ENCODE peak calls at places on chromosome 21, in four cellular contexts. Z, D, W and G are unnamed samples.

GRCh38 chr21:34801519-34802132 is 132.8 kb downstream of the CLIC6 start:
- DNase-seq in W (no peak), Z (no peak), D (no peak), G (no peak)

GRCh38 chr21:26946744-26947446 is 20.0 kb downstream of the ADAMTS5 start:
- DNase-seq in Z (no peak), D (no peak), W (no peak), G (no peak)

GRCh38 chr21:21163904-21164303 is 165.7 kb downstream of the NCAM2 start:
- DNase-seq in W (peak), Z (peak), D (peak), G (no peak)

GRCh38 chr21:23003951-23004350 is 2005.7 kb downstream of the NCAM2 start:
- DNase-seq in D (no peak), W (no peak), Z (no peak), G (no peak)

GRCh38 chr21:42557420-42557819 is 43.8 kb downstream of the SLC37A1 start:
- DNase-seq in Z (no peak), D (no peak), W (no peak), G (no peak)

GRCh38 chr21:31293986-31294385 is 50.1 kb downstream of the TIAM1 start:
- DNase-seq in Z (no peak), W (peak), D (peak), G (no peak)

GRCh38 chr21:16007933-16008332 is 278.2 kb downstream of the USP25 start:
- DNase-seq in W (peak), D (no peak), Z (no peak), G (no peak)

GRCh38 chr21:41684381-41685245 is 82.2 kb downstream of the RIPK4 start:
- DNase-seq in Z (no peak), W (peak), D (peak), G (no peak)

GRCh38 chr21:35051287-35051818 is 2.3 kb upstream of the RUNX1 start:
- DNase-seq in W (peak), D (peak), Z (peak), G (no peak)

GRCh38 chr21:42980959-42981523 is 6.7 kb downstream of the PKNOX1 start:
- DNase-seq in W (no peak), D (no peak), Z (no peak), G (no peak)

GRCh38 chr21:43968410-43969114 is 43.5 kb upstream of the TRAPPC10 start:
- DNase-seq in W (no peak), Z (no peak), D (no peak), G (no peak)

GRCh38 chr21:41993744-41994143 is 16.4 kb downstream of the ZBTB21 start:
- DNase-seq in W (peak), Z (no peak), D (no peak), G (no peak)

GRCh38 chr21:26736449-26736848 is 108.8 kb downstream of the ADAMTS1 start:
- DNase-seq in Z (no peak), D (no peak), W (no peak), G (no peak)

GRCh38 chr21:20971296-20971921 is 26.8 kb upstream of the NCAM2 start:
- DNase-seq in W (peak), D (peak), Z (no peak), G (peak)

GRCh38 chr21:41778974-41779600 is 12.2 kb upstream of the RIPK4 start:
- DNase-seq in Z (no peak), W (no peak), D (no peak), G (no peak)

GRCh38 chr21:24486973-24487372 is 1120.3 kb downstream of the MRPL39 start:
- DNase-seq in Z (no peak), W (no peak), D (no peak), G (no peak)

GRCh38 chr21:29382029-29382654 is 83.4 kb downstream of the BACH1 start:
- DNase-seq in Z (no peak), W (peak), D (peak), G (no peak)

GRCh38 chr21:43827015-43827611 is 37.7 kb downstream of the RRP1 start:
- DNase-seq in W (peak), D (peak), Z (no peak), G (no peak)

GRCh38 chr21:42089093-42089631 is 18.0 kb downstream of the UMODL1 start:
- DNase-seq in D (no peak), W (no peak), Z (no peak), G (no peak)

GRCh38 chr21:26813426-26813998 is 31.7 kb downstream of the ADAMTS1 start:
- DNase-seq in W (no peak), Z (no peak), D (no peak), G (no peak)

GRCh38 chr21:29436143-29436542 is 137.4 kb downstream of the BACH1 start:
- DNase-seq in W (no peak), Z (no peak), D (no peak), G (no peak)

GRCh38 chr21:28308516-28308915 is 684.2 kb downstream of the LTN1 start:
- DNase-seq in Z (no peak), W (peak), D (no peak), G (no peak)

GRCh38 chr21:19998450-19998849 is 999.8 kb upstream of the NCAM2 start:
- DNase-seq in D (no peak), Z (no peak), W (no peak), G (no peak)

GRCh38 chr21:28016571-28016970 is 976.1 kb downstream of the LTN1 start:
- DNase-seq in D (no peak), Z (no peak), W (peak), G (no peak)

GRCh38 chr21:43341349-43342163 is 85.4 kb downstream of the SIK1 start:
- DNase-seq in Z (no peak), D (peak), W (peak), G (no peak)

GRCh38 chr21:43771698-43772367 is 4.3 kb downstream of the CSTB start:
- DNase-seq in D (no peak), W (no peak), Z (no peak), G (no peak)

GRCh38 chr21:42845296-42845965 is 33.9 kb downstream of the WDR4 start:
- DNase-seq in W (no peak), D (no peak), Z (no peak), G (no peak)

GRCh38 chr21:43590220-43590619 is 69.1 kb downstream of the HSF2BP start:
- DNase-seq in W (no peak), Z (no peak), D (no peak), G (no peak)

DNA sequence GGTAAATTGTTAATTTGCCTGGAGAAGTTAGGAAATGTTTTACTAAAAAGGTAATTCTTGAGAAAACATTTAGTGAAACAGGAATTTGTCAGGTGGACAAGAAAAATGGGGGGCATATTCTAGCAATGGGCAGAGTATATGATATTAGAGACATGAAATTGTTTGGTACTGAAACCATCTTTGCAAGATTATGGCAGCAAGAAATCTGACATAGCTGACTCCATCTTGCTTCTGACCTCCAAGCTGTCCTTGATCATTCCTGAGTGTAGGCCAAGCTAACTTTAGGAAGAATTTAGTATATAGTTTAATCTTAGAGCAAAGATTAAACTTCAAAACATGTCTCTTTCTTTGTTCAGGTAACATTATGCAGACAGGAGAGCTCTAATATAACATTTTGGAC is 14.0 kb upstream of the SAMSN1 start:
- DNase-seq in D (no peak), Z (no peak), W (no peak), G (no peak)
- H3K27ac ChIP-seq in D (no peak), Z (no peak), W (no peak), G (no peak)

GRCh38 chr21:25513810-25514209 is 93.5 kb downstream of the MRPL39 start:
- DNase-seq in Z (no peak), W (no peak), D (no peak), G (no peak)
- H3K27ac ChIP-seq in Z (no peak), W (no peak), D (no peak), G (no peak)

DNA sequence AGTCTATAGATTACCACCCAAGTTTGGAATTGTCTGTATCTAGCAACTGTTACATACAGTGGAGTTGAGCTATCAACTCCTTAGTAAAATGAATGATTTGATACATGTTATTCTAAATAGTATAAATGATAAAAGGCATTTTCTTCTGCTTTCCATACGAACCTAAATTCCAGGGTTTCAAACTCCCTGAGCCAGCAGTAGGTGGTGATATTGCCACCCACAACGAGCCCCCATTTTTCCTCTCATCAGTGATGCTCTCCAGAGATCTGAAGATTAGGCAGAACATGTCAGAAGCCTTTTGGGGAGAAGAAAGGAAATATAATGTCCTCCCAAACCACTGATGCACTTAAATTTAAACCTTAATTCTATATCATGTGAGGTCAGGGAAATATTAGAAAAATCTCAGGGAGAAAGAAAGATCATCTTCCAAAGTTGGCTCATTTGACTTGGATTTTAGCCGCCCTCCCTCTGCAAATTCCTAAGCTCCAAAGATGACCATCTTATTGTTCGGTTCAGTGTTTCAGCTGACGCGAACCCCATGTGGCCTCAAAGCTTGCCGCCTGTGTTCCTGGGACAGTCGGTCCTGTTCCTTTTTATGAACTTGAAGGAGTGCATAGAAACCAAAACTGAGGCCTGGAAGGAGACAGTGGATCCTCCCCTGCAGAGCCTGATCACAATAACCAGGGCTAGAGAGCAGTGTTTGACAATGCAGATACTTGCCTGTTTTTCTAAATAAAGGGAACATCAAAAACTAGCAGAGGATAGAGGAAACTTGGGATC is 2.3 kb downstream of the EVA1C start:
- DNase-seq in D (no peak), W (peak), Z (no peak), G (no peak)
- H3K27ac ChIP-seq in D (no peak), W (no peak), Z (no peak), G (peak)

GRCh38 chr21:45982256-45982757 is 737 bp downstream of the COL6A1 start:
- DNase-seq in Z (no peak), D (peak), W (no peak), G (no peak)
- H3K27ac ChIP-seq in Z (no peak), D (no peak), W (peak), G (peak)

DNA sequence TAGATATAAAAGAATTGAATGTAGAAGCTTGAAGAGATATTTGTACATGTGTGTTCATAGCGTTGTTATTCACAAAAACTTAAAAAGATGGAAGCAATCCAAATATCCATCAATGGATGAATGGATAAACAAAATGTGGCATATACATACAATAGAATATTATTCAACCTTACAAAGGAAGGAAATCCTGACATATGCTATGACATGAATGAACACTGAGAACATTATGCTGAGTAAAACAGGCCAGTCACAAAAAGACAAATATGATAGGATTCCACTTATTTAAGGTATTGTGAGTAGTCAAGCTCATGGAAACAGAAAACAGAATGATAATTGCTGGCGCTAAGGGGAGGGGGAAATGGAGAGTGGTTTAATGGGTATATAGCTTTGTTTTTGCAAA is 47.0 kb upstream of the DYRK1A start:
- DNase-seq in W (no peak), D (no peak), Z (no peak), G (no peak)
- H3K27ac ChIP-seq in W (no peak), D (no peak), Z (no peak), G (no peak)

GRCh38 chr21:33308586-33309490 is 15.9 kb upstream of the IFNAR1 start:
- DNase-seq in W (peak), Z (no peak), D (no peak), G (no peak)
- H3K27ac ChIP-seq in W (no peak), Z (no peak), D (no peak), G (no peak)

DNA sequence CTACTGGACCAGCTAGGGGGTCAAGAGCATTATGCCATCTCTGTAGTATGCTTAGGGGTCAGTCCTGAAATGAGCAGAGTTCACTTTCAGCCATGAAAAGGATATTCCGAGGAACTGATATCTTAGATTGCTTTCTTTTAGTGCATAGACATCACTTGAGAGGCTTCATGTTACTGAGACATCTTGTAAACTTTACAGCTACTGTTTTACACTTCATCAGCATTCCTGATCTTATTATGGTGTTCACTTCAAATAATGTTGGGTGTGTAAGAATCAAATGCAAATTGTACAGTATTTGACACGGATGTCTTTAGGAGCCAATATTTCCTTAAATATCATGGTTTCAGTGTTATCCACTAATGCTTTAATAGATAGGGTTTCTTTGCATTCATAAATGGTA is 22.4 kb upstream of the CLDN14 start:
- DNase-seq in D (no peak), Z (no peak), W (no peak), G (no peak)
- H3K27ac ChIP-seq in D (no peak), Z (no peak), W (no peak), G (no peak)

DNA sequence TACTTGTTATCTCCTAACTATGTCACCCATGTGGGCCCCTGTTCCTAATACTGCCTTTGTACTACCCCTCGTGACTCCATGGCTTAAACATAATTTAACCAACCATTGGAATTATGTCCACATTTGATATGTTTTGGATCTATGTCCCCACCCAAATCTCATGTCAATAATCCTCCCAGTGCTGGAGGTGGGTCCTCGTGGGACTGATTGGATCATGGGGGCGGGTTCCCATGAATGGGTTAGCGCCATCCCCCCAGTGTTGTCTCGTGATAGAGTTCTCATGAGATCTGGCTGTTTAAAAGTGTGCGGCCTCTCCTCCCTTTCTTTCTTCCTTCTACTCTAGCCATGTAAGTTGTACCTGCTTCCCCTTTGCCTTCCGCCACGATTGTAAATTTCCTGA is 9.8 kb downstream of the CBR1 start:
- DNase-seq in D (no peak), W (no peak), Z (no peak), G (no peak)
- H3K27ac ChIP-seq in D (no peak), W (no peak), Z (no peak), G (peak)

GRCh38 chr21:45011426-45011825 is 63.0 kb upstream of the ADARB1 start:
- DNase-seq in Z (no peak), D (no peak), W (no peak), G (no peak)

GRCh38 chr21:45010860-45011259 is 63.5 kb upstream of the ADARB1 start:
- DNase-seq in Z (no peak), D (no peak), W (no peak), G (no peak)

GRCh38 chr21:45013271-45013841 is 61.0 kb upstream of the ADARB1 start:
- DNase-seq in D (no peak), Z (no peak), W (no peak), G (no peak)

GRCh38 chr21:45011911-45012660 is 62.3 kb upstream of the ADARB1 start:
- DNase-seq in W (peak), D (peak), Z (no peak), G (no peak)

GRCh38 chr21:45012661-45013270 is 61.6 kb upstream of the ADARB1 start:
- DNase-seq in D (no peak), W (no peak), Z (no peak), G (no peak)
- H3K27ac ChIP-seq in D (peak), W (peak), Z (no peak), G (no peak)